ENCODE peak calls at places on chromosome 3, in four cellular contexts. One of them, this sample, is unnamed.

GRCh38 chr3:30112904-30113484 is 493.4 kb upstream of the TGFBR2 start:
- DNase-seq in naive thymus-derived CD4-positive, alpha-beta T cell: peak; percentile 58
- DNase-seq in tibial artery: no peak
- DNase-seq in Panc1: peak; percentile 10
- DNase-seq in this sample: no peak

GRCh38 chr3:135690664-135691063 is 274.9 kb upstream of the PPP2R3A start:
- DNase-seq in naive thymus-derived CD4-positive, alpha-beta T cell: no peak
- DNase-seq in tibial artery: no peak
- DNase-seq in Panc1: no peak
- DNase-seq in this sample: no peak

GRCh38 chr3:46845397-46845859 is 17.8 kb downstream of the MYL3 start:
- DNase-seq in Panc1: no peak
- DNase-seq in tibial artery: peak; percentile 85
- DNase-seq in naive thymus-derived CD4-positive, alpha-beta T cell: no peak
- DNase-seq in this sample: no peak

GRCh38 chr3:66033241-66034138 is 5.2 kb downstream of the MAGI1 start:
- DNase-seq in Panc1: no peak
- DNase-seq in naive thymus-derived CD4-positive, alpha-beta T cell: no peak
- DNase-seq in tibial artery: no peak
- DNase-seq in this sample: no peak

GRCh38 chr3:27200721-27201434 is 168.3 kb downstream of the NEK10 start:
- DNase-seq in tibial artery: no peak
- DNase-seq in naive thymus-derived CD4-positive, alpha-beta T cell: no peak
- DNase-seq in Panc1: no peak
- DNase-seq in this sample: no peak

GRCh38 chr3:29285356-29286070 is 4.6 kb downstream of the RBMS3 start:
- DNase-seq in naive thymus-derived CD4-positive, alpha-beta T cell: no peak
- DNase-seq in tibial artery: no peak
- DNase-seq in Panc1: no peak
- DNase-seq in this sample: no peak

GRCh38 chr3:46699846-46700523 is 1.2 kb upstream of the TMIE start:
- DNase-seq in tibial artery: peak; percentile 83
- DNase-seq in Panc1: no peak
- DNase-seq in naive thymus-derived CD4-positive, alpha-beta T cell: no peak
- DNase-seq in this sample: no peak

GRCh38 chr3:130748520-130748919 is 1.9 kb upstream of the PIK3R4 start:
- DNase-seq in Panc1: no peak
- DNase-seq in tibial artery: no peak
- DNase-seq in naive thymus-derived CD4-positive, alpha-beta T cell: no peak
- DNase-seq in this sample: no peak

GRCh38 chr3:50542177-50543034 is 25.1 kb downstream of the C3orf18 start:
- DNase-seq in tibial artery: peak; percentile 80
- DNase-seq in naive thymus-derived CD4-positive, alpha-beta T cell: peak; percentile 56
- DNase-seq in Panc1: peak; percentile 45
- DNase-seq in this sample: peak; percentile 84

GRCh38 chr3:119647177-119647576 is 13.2 kb downstream of the POPDC2 start:
- DNase-seq in naive thymus-derived CD4-positive, alpha-beta T cell: no peak
- DNase-seq in tibial artery: no peak
- DNase-seq in Panc1: no peak
- DNase-seq in this sample: no peak

GRCh38 chr3:188950832-188951489 is 220.8 kb upstream of the TPRG1 start:
- DNase-seq in Panc1: peak; percentile 91
- DNase-seq in tibial artery: peak; percentile 94
- DNase-seq in naive thymus-derived CD4-positive, alpha-beta T cell: no peak
- DNase-seq in this sample: no peak

GRCh38 chr3:33791477-33792166 is 6.8 kb upstream of the PDCD6IP start:
- DNase-seq in naive thymus-derived CD4-positive, alpha-beta T cell: no peak
- DNase-seq in tibial artery: no peak
- DNase-seq in Panc1: no peak
- DNase-seq in this sample: no peak

GRCh38 chr3:8987673-8988655 is 24.7 kb upstream of the RAD18 start:
- DNase-seq in tibial artery: peak; percentile 75
- DNase-seq in Panc1: no peak
- DNase-seq in naive thymus-derived CD4-positive, alpha-beta T cell: peak; percentile 66
- DNase-seq in this sample: peak; percentile 70

GRCh38 chr3:179955798-179956197 is 80.9 kb downstream of the PEX5L start:
- DNase-seq in Panc1: no peak
- DNase-seq in tibial artery: no peak
- DNase-seq in naive thymus-derived CD4-positive, alpha-beta T cell: no peak
- DNase-seq in this sample: no peak

GRCh38 chr3:152402698-152403456 is 134.1 kb downstream of the MBNL1 start:
- DNase-seq in Panc1: no peak
- DNase-seq in tibial artery: no peak
- DNase-seq in naive thymus-derived CD4-positive, alpha-beta T cell: peak; percentile 19
- DNase-seq in this sample: no peak

GRCh38 chr3:129176051-129176450 is 7.6 kb downstream of the CNBP start:
- DNase-seq in Panc1: no peak
- DNase-seq in naive thymus-derived CD4-positive, alpha-beta T cell: no peak
- DNase-seq in tibial artery: no peak
- DNase-seq in this sample: no peak

GRCh38 chr3:129173206-129173605 is 10.5 kb downstream of the CNBP start:
- DNase-seq in naive thymus-derived CD4-positive, alpha-beta T cell: no peak
- DNase-seq in tibial artery: no peak
- DNase-seq in Panc1: no peak
- DNase-seq in this sample: no peak

GRCh38 chr3:129173725-129174124 is 10.0 kb downstream of the CNBP start:
- DNase-seq in Panc1: no peak
- DNase-seq in naive thymus-derived CD4-positive, alpha-beta T cell: no peak
- DNase-seq in tibial artery: no peak
- DNase-seq in this sample: no peak
- H3K4me3 ChIP-seq in Panc1: no peak overlapping the region
- H3K4me3 ChIP-seq in naive thymus-derived CD4-positive, alpha-beta T cell: no peak overlapping the region
- H3K4me3 ChIP-seq in tibial artery: no peak overlapping the region
- H3K4me3 ChIP-seq in this sample: no peak overlapping the region

GRCh38 chr3:159872374-159873109 is 116.1 kb upstream of the IL12A start:
- DNase-seq in tibial artery: no peak
- DNase-seq in naive thymus-derived CD4-positive, alpha-beta T cell: no peak
- DNase-seq in Panc1: peak; percentile 84
- DNase-seq in this sample: no peak
- H3K27ac ChIP-seq in tibial artery: peak overlapping the region; percentile 30
- H3K27ac ChIP-seq in naive thymus-derived CD4-positive, alpha-beta T cell: no peak overlapping the region
- H3K27ac ChIP-seq in Panc1: no peak overlapping the region
- H3K27ac ChIP-seq in this sample: no peak overlapping the region

GRCh38 chr3:106748471-106748870 is 628.8 kb upstream of the CCDC54 start:
- DNase-seq in naive thymus-derived CD4-positive, alpha-beta T cell: no peak
- DNase-seq in tibial artery: no peak
- DNase-seq in Panc1: no peak
- DNase-seq in this sample: no peak
- H3K4me1 ChIP-seq in naive thymus-derived CD4-positive, alpha-beta T cell: no peaks in the 10 kb centered on the region
- H3K4me1 ChIP-seq in tibial artery: no peaks in the 10 kb centered on the region
- H3K4me1 ChIP-seq in Panc1: no peaks in the 10 kb centered on the region
- H3K4me1 ChIP-seq in this sample: peaks cover 1% of the 10 kb centered on the region

GRCh38 chr3:40325465-40325864 is 16.0 kb downstream of the EIF1B start:
- DNase-seq in naive thymus-derived CD4-positive, alpha-beta T cell: no peak
- DNase-seq in Panc1: no peak
- DNase-seq in tibial artery: no peak
- DNase-seq in this sample: no peak

GRCh38 chr3:40324621-40325020 is 15.1 kb downstream of the EIF1B start:
- DNase-seq in tibial artery: no peak
- DNase-seq in Panc1: no peak
- DNase-seq in naive thymus-derived CD4-positive, alpha-beta T cell: no peak
- DNase-seq in this sample: no peak

GRCh38 chr3:40317061-40317676 is 7.7 kb downstream of the EIF1B start:
- DNase-seq in Panc1: peak; percentile 39
- DNase-seq in naive thymus-derived CD4-positive, alpha-beta T cell: peak; percentile 64
- DNase-seq in tibial artery: no peak
- DNase-seq in this sample: no peak

GRCh38 chr3:40323946-40324345 is 14.4 kb downstream of the EIF1B start:
- DNase-seq in tibial artery: no peak
- DNase-seq in Panc1: no peak
- DNase-seq in naive thymus-derived CD4-positive, alpha-beta T cell: no peak
- DNase-seq in this sample: no peak

DNA sequence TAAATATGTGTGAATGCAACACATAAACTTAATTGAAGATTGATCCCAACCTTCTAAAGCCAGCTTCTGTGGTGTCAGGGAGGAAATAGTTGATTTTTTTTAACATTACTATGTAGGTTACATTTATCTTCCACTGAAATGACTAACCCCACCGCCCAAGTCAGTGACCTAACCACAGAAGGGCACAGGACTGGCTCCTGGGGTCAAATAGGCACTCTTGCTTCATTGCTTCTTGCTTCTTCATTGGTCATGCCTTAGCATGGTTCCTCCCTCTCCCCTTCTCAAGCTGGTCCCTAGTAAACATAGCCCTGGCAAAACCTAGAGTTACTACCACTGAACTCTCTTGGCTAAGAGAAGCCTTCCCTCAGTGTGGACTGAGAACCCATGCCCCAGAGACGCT is 12.3 kb downstream of the EIF1B start:
- DNase-seq in tibial artery: no peak
- DNase-seq in Panc1: no peak
- DNase-seq in naive thymus-derived CD4-positive, alpha-beta T cell: no peak
- DNase-seq in this sample: no peak
- H3K4me3 ChIP-seq in tibial artery: no peak overlapping the region
- H3K4me3 ChIP-seq in Panc1: no peak overlapping the region
- H3K4me3 ChIP-seq in naive thymus-derived CD4-positive, alpha-beta T cell: no peak overlapping the region
- H3K4me3 ChIP-seq in this sample: no peak overlapping the region

DNA sequence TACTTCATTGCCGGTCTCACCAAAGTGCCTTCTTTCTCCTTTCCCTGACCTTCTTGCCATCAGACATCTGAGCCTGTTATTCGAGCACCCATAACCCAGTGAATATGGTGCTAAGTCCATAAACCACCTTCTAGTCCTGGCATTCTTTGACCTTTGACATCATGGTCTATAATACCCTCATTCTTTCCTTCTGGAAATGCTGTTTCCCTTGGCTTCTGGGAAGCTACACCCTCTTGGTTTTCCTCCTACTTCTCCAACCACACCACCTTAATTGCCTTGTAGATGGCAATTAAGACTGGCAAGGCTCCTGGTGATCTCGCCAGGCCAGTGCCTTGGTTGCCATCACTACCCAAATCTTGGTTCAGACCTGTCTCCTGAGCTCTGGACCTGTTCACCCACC is 56.1 kb upstream of the TRAK1 start:
- DNase-seq in naive thymus-derived CD4-positive, alpha-beta T cell: no peak
- DNase-seq in tibial artery: no peak
- DNase-seq in Panc1: no peak
- DNase-seq in this sample: no peak
- H3K27ac ChIP-seq in naive thymus-derived CD4-positive, alpha-beta T cell: no peak overlapping the region
- H3K27ac ChIP-seq in tibial artery: peak overlapping the region; percentile 73
- H3K27ac ChIP-seq in Panc1: peak overlapping the region; percentile 68
- H3K27ac ChIP-seq in this sample: no peak overlapping the region

GRCh38 chr3:69082805-69083204 is 1.9 kb upstream of the ARL6IP5 start:
- DNase-seq in tibial artery: no peak
- DNase-seq in Panc1: no peak
- DNase-seq in naive thymus-derived CD4-positive, alpha-beta T cell: no peak
- DNase-seq in this sample: no peak
- H3K4me1 ChIP-seq in tibial artery: peaks cover 48% of the 10 kb centered on the region
- H3K4me1 ChIP-seq in Panc1: peaks cover 43% of the 10 kb centered on the region
- H3K4me1 ChIP-seq in naive thymus-derived CD4-positive, alpha-beta T cell: peaks cover 62% of the 10 kb centered on the region
- H3K4me1 ChIP-seq in this sample: peaks cover 2% of the 10 kb centered on the region

This sample was measured in iPS DF 6.9.